ENCODE peak calls at places on chromosomes 1 and 21, in five cellular contexts. M is esophagus squamous epithelium, O is HAP-1, S is left ventricle myocardium inferior, K is IMR-90. Q is an unnamed sample. For H3K4me1, the result is how much of the 10 kb centered on the place peaks cover.

GRCh38 chr1:157168015-157168414 is 29.8 kb upstream of the ETV3 start:
- DNase-seq in M (no peak), O (no peak), S (no peak), K (no peak), Q (no peak)

GRCh38 chr1:83802023-83802422 is 196.9 kb downstream of the TTLL7 start:
- DNase-seq in M (no peak), O (no peak), S (no peak), K (no peak), Q (no peak)

GRCh38 chr1:32111789-32112188 is 3.9 kb downstream of the KPNA6 start:
- DNase-seq in M (no peak), O (no peak), S (no peak), K (peak), Q (no peak)

GRCh38 chr21:32803651-32804050 is 32.1 kb upstream of the PAXBP1 start:
- DNase-seq in M (no peak), O (no peak), S (no peak), K (peak), Q (no peak)

GRCh38 chr1:51423098-51423821 is 92.9 kb upstream of the TTC39A start:
- DNase-seq in M (no peak), O (no peak), S (no peak), K (peak), Q (no peak)

GRCh38 chr1:23452011-23452411 is 27.5 kb upstream of the TCEA3 start:
- DNase-seq in M (no peak), O (no peak), S (no peak), K (peak), Q (no peak)

GRCh38 chr1:23193391-23194118 is 23.7 kb downstream of the HTR1D start:
- DNase-seq in M (no peak), O (no peak), S (no peak), K (no peak), Q (no peak)

GRCh38 chr1:161069731-161070270 is at the start of gene ARHGAP30:
- DNase-seq in M (peak), O (no peak), S (peak), K (no peak), Q (peak)

GRCh38 chr1:227891223-227891954 is 56.3 kb downstream of the WNT9A start:
- DNase-seq in M (no peak), O (peak), S (no peak), K (no peak), Q (peak)

GRCh38 chr1:37477198-37477931 is 3.0 kb downstream of the ZC3H12A start:
- DNase-seq in M (no peak), O (no peak), S (no peak), K (peak), Q (no peak)

GRCh38 chr1:208936431-208936830 is 647.1 kb upstream of the CAMK1G start:
- DNase-seq in M (no peak), O (no peak), S (no peak), K (no peak), Q (no peak)

GRCh38 chr21:46165099-46165498 is 9.7 kb upstream of the FTCD start:
- DNase-seq in M (no peak), O (no peak), S (no peak), K (no peak), Q (no peak)

GRCh38 chr1:112465122-112465521 is 43.6 kb upstream of the WNT2B start:
- DNase-seq in M (no peak), O (no peak), S (no peak), K (peak), Q (no peak)

GRCh38 chr21:29082416-29082815 is 9.0 kb upstream of the CCT8 start:
- DNase-seq in M (no peak), O (no peak), S (no peak), K (no peak), Q (no peak)

DNA sequence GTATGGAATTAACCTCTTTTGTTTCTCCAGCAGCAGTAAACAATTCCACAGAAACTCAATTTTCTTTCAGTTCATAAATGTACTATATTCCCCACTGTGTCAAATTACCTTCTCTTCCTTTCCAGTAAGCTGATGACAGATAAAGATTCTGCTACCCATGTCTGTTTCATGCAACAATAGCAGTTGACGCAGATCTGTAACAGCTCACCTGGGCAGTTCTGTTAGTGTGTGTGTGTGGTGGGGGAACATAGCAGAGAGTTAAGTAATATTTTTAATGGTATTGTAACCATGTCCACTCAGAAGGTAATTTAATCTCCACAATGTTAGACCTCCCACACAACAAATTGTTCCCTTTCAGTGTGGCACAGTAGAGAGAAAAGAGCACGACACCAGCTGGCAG is 225.0 kb downstream of the NTNG1 start:
- DNase-seq in M (no peak), O (no peak), S (no peak), K (no peak), Q (no peak)
- H3K4me3 ChIP-seq in M (no peak), O (no peak), S (no peak), K (no peak), Q (no peak)

GRCh38 chr1:204673217-204673608 is 12.3 kb downstream of the LRRN2 start:
- DNase-seq in M (no peak), O (no peak), S (no peak), K (no peak), Q (no peak)
- H3K4me1 ChIP-seq in M (under half), O (under half), S (under half), K (under half), Q (under half)

DNA sequence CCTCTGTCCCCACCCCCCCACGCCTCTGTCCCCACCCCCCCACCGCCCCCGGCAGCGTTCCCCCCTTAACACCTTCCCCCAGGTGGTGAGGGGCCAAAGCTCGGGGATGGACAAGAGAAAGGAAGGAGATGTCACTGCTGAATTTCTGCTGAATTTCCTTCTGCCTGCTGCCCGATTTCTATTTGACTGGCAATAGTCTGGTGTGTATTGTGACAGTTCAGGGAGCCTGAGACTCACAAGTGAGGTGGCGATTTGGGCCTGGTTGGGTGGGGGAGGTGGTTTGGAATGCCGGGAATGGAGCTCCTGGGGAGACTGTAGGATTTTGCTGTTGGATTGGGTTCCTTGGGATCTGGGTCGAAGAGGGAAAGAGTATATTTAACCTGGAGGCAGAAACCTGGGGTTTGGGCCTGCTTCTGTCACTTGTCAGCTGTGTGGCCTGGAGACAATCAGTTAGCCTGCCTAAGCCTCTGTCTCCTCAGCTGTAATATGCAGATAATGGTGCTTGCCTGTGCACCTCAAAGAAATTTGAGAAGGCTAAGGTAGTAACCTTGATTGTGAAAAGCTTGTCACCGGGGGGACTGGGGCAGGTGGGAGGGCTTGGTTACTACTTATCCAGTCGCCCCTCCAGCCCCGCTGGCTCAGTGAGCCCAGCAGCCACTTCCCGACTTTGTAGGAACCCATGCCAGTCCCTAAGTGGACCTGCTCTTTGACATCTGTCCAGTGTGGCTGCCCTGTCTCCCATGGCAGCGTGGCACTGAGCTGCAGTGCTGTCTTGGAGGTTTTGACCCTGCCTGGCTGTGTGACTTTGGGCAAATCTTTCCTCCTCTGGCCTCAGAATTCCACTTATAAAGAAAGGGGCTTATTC is 7.7 kb upstream of the LMNA start:
- DNase-seq in M (no peak), O (no peak), S (no peak), K (peak), Q (no peak)
- H3K4me3 ChIP-seq in M (peak), O (no peak), S (peak), K (peak), Q (peak)

GRCh38 chr1:55334797-55335196 is 119.6 kb upstream of the USP24 start:
- DNase-seq in M (no peak), O (no peak), S (no peak), K (no peak), Q (no peak)

GRCh38 chr1:55329091-55329490 is 113.9 kb upstream of the USP24 start:
- DNase-seq in M (no peak), O (no peak), S (peak), K (peak), Q (no peak)

GRCh38 chr1:55329826-55330432 is 114.8 kb upstream of the USP24 start:
- DNase-seq in M (no peak), O (no peak), S (no peak), K (no peak), Q (no peak)

GRCh38 chr1:55334140-55334539 is 119.0 kb upstream of the USP24 start:
- DNase-seq in M (no peak), O (no peak), S (no peak), K (no peak), Q (no peak)

DNA sequence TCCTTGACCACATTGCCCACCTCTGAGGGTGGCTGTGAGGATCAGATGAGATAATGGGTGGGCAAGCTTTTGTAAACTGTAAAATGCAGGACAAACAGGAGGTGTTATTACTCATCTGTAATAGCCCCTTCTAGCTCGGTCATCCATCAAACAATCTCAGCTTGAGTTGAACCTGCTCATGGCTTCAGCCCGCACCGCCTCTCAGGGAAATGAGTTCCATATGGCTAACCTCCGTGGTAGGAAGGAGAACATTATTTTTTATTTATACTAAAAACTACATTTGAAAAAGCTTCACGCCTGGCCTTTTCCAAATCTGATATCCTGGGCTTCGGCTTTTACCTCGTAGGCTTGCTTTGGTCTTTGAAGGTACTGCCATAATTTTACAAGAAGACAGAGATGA is 116.2 kb upstream of the USP24 start:
- DNase-seq in M (no peak), O (no peak), S (no peak), K (no peak), Q (no peak)
- H3K4me1 ChIP-seq in M (under half), O (under half), S (under half), K (under half), Q (under half)

GRCh38 chr1:119326251-119326650 is 42.3 kb upstream of the HAO2 start:
- DNase-seq in M (no peak), O (no peak), S (no peak), K (no peak), Q (no peak)

GRCh38 chr1:119329521-119329920 is 39.1 kb upstream of the HAO2 start:
- DNase-seq in M (no peak), O (no peak), S (no peak), K (no peak), Q (no peak)

GRCh38 chr1:119327436-119328155 is 41.0 kb upstream of the HAO2 start:
- DNase-seq in M (no peak), O (peak), S (no peak), K (no peak), Q (no peak)

GRCh38 chr1:119324198-119324597 is 44.4 kb upstream of the HAO2 start:
- DNase-seq in M (no peak), O (no peak), S (no peak), K (no peak), Q (no peak)

DNA sequence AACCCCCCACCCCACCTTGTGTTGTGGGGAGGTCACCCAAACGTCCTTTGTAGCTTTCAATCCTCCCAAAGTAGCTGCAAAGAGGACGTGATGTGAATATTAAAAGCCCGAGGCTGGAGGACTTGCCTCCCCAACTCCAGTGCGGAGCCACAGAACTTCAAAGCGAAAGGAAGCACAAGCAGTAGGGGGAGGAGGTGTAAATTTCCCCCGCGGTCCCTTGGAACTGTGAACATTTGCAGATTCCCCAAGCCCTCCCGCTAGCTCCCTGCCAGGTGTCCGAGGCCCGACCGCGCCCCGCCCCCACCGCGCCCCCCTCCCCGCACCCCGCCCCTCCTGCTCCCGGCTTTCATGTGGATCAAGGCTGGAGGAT is 41.5 kb upstream of the HAO2 start:
- DNase-seq in M (no peak), O (no peak), S (no peak), K (no peak), Q (no peak)
- H3K4me3 ChIP-seq in M (peak), O (no peak), S (peak), K (no peak), Q (peak)

GRCh38 chr1:10676987-10677386 is 119.5 kb downstream of the CASZ1 start:
- DNase-seq in M (no peak), O (no peak), S (no peak), K (no peak), Q (no peak)

GRCh38 chr1:10675813-10676212 is 120.6 kb downstream of the CASZ1 start:
- DNase-seq in M (no peak), O (no peak), S (no peak), K (no peak), Q (no peak)

GRCh38 chr1:10674222-10674621 is 122.2 kb downstream of the CASZ1 start:
- DNase-seq in M (no peak), O (no peak), S (no peak), K (no peak), Q (no peak)

GRCh38 chr1:10673305-10673704 is 123.1 kb downstream of the CASZ1 start:
- DNase-seq in M (no peak), O (no peak), S (no peak), K (no peak), Q (no peak)

GRCh38 chr1:10674700-10675598 is 121.5 kb downstream of the CASZ1 start:
- DNase-seq in M (no peak), O (no peak), S (no peak), K (no peak), Q (no peak)
- H3K4me1 ChIP-seq in M (half or more), O (under half), S (half or more), K (under half), Q (under half)